ENCODE peak calls at places on chromosome 18, in five cellular contexts. S, T, G, C and P are unnamed samples.

GRCh38 chr18:36162981-36163380 is 24.3 kb upstream of the MOCOS start:
- DNase-seq in S (no peak), T (no peak), G (no peak), C (no peak), P (no peak)

GRCh38 chr18:59917422-59917821 is 17.6 kb downstream of the PMAIP1 start:
- DNase-seq in S (no peak), T (peak; percentile 71), G (no peak), C (no peak), P (no peak)

GRCh38 chr18:34942276-34942675 is 98.9 kb upstream of the MAPRE2 start:
- DNase-seq in S (no peak), T (no peak), G (no peak), C (no peak), P (no peak)

GRCh38 chr18:8705941-8706544 is 687 bp downstream of the MTCL1 start:
- DNase-seq in S (peak; percentile 53), T (no peak), G (no peak), C (no peak), P (peak; percentile 85)

GRCh38 chr18:44590976-44591375 is 89.7 kb upstream of the SETBP1 start:
- DNase-seq in S (no peak), T (no peak), G (no peak), C (no peak), P (no peak)

GRCh38 chr18:74897971-74898657 is 300.4 kb downstream of the ZNF407 start:
- DNase-seq in S (no peak), T (peak; percentile 30), G (no peak), C (no peak), P (no peak)

GRCh38 chr18:79607361-79607930 is 72.2 kb upstream of the CTDP1 start:
- DNase-seq in S (peak; percentile 38), T (no peak), G (peak; percentile 8), C (no peak), P (peak; percentile 62)

GRCh38 chr18:57776767-57777166 is 26.3 kb downstream of the ATP8B1 start:
- DNase-seq in S (no peak), T (no peak), G (no peak), C (no peak), P (no peak)

GRCh38 chr18:9740076-9740475 is 32.0 kb downstream of the RAB31 start:
- DNase-seq in S (no peak), T (peak; percentile 49), G (no peak), C (no peak), P (no peak)
- TF ChIP-seq CTCF in S (no peak), T (no peak), G (no peak), C (no peak), P (no peak)

DNA sequence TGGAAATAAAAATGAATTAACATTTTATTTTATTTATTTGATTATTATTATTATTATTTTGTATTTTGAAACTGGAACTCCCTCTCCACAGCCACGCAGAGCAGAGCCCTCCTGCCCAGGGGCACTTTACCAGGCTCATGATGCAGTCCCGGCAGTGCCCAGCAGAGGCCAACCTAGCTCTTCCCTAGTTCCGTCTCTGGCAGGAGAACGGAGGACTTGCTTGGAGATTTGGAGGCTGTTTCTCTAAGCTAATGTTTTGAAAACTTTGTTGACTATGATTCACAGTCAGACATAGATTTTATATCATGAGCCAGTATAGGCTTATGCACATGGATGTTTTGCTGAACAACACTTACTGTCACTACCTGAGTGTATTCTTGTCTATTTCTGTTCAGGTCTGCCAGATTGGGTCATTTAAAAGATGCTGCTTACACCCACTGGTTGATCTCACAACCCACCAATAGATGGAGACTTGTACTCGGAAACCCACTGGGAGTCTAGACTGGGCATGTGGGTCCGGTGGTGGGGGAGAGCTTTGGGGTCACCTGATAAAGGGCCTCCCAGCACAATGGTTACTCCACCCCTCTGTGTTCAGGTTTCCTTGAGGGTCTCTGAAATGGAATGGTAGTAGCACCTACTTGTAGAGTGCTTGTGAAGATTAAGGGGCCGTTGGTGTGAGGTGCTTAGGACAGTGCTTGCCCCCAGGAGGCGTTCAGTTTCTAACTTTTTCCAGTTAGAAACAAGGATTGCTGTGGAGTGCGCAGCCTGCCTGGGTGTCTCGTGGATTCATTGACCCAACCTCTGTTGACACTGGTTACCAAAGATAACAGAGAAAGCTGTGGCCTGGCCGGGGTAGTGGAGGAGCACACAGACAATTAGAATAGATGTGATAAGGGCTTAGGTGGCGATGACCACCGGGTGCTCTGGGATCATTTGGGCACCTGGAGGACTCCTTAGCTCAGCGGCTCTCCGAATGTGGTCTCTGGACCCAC is 177.3 kb downstream of the HAUS1 start:
- DNase-seq in S (peak; percentile 81), T (peak; percentile 70), G (no peak), C (peak; percentile 36), P (peak; percentile 86)
- TF ChIP-seq CTCF in S (peak; percentile 96), T (peak; percentile 96), G (peak; percentile 56), C (peak; percentile 68), P (peak; percentile 93)

DNA sequence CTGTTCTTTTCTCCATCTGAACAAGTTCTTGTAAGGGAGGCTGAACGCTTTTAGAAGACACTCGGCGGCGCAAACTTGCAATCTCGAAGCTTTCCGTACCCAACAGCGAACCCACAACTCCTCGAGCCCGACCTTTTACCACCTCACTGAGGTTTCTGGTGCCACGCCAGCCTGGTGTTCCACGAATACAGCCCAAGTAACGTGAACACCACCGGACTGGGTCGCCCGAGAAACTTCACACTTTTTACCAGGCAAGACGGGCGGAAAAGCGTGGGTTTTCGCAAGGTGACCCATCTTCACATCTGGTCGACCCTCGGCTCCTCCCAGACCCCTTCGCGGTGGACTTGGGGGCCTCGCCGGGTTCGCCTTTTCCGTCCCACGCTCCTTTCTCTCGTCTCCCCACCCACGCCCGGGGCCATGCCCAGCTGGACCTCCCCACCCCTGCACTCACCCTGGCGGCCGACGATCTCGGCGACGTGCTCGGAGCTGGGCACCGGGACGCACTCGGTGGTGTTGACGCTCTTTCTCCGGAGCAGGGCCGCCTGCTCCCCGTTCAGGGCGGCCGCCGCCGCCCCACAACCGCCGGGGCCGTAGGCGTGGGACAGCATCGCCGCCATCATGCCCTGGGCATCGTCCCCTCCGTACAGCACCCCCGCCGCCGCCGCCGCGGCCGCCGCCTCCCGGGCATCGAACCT is 1.2 kb downstream of the MEX3C start:
- DNase-seq in S (peak; percentile 66), T (no peak), G (peak; percentile 44), C (peak; percentile 51), P (peak; percentile 93)
- TF ChIP-seq CTCF in S (no peak), T (no peak), G (no peak), C (no peak), P (no peak)

DNA sequence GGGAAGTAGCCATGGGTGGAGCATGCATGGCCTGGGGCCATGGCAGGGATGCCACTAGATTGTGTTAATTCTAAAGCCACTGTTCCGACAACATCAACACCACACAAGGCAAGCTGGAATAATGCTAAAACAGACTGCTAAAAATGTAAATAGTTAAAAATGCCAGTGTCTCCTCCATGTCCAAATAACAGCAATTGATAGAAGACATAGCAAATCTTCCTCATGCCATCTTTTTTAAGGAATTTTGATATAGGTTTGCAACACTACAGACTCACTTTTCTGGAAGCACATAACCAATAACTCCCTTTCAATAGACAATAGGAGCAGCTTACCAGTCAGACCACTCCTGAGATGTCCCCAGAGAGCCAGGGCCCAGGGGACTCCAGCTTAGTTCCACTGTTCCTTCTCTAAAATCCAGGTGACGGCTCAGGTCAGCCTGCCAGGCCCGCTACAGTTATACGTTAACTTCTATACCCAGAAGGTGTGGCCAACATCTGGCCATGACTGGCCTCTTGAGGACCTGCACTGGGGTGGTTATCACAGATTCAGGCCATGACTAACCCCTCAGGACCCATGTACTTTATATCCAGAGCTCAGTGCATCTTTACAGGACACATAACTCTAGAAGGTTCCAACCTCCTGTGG is 20.3 kb downstream of the TUBB6 start:
- DNase-seq in S (no peak), T (no peak), G (no peak), C (no peak), P (no peak)
- TF ChIP-seq CTCF in S (no peak), T (no peak), G (no peak), C (no peak), P (no peak)

DNA sequence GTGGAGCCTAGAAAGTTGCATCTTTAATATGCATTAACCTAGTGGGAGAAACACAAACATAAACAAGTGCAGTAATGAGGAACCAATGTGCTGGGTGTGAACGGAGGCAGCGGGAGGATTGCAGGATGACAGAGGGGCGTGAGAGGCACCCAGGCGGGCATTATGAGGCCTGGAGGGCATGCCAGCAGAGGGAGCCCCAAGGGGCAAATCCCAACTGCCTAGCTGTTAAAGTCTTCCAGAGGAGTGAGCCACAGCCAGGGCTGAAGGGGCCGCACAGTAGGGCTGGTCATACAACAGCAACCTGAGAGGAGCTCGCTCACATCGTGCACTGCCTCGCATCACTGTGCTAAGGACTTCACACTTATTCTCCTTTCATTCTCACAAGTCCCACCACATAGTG is 13.3 kb upstream of the PRELID3A start:
- DNase-seq in S (no peak), T (no peak), G (no peak), C (no peak), P (peak; percentile 66)
- TF ChIP-seq CTCF in S (peak; percentile 10), T (peak; percentile 60), G (no peak), C (no peak), P (peak; percentile 25)

DNA sequence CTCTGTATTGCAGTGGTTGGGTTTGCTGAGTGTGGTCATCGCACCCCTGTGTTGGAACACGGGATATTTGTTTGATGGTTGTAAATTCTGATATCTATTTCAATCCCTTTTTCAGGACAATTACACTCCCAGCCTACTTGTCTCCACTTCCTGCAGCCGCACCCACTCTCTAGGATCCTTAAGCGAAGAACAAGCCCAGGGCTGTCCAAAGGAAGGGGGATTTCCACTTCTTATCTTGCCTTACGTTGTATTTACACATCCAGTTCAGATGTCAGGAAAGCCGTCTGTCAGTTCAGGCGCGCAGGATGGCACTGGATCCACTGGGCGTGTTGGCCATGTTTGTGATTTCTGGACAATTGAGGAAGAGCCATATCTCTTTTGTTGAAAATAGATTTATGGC is 834.5 kb upstream of the SALL3 start:
- DNase-seq in S (no peak), T (no peak), G (no peak), C (no peak), P (no peak)
- TF ChIP-seq CTCF in S (no peak), T (no peak), G (no peak), C (no peak), P (no peak)

DNA sequence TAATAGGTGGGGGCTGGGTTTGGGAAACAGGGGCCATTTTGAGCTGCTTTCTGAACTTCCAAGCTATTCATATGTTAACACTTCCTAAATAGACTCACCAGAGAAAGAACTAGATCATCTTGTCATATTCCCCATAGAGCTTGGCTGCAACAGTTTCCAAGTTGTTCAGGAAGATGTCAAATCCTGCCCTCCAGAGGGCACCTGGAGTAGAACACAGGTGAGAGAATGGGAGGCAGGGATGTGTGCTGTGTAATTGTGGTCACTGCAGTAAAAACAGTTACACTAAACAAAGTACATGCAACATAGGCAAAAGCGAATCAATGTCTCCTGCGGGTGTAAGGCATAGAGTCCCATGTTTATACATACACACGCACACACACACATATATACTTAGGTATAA is 34.5 kb upstream of the LRRC30 start:
- DNase-seq in S (no peak), T (no peak), G (no peak), C (no peak), P (no peak)
- TF ChIP-seq CTCF in S (no peak), T (peak; percentile 46), G (no peak), C (no peak), P (no peak)

GRCh38 chr18:2293109-2293839 is 278.0 kb downstream of the METTL4 start:
- DNase-seq in S (no peak), T (peak; percentile 39), G (peak; percentile 11), C (no peak), P (no peak)
- TF ChIP-seq CTCF in S (no peak), T (no peak), G (no peak), C (no peak), P (no peak)

GRCh38 chr18:53147472-53147871 is 807.5 kb downstream of the DCC start:
- DNase-seq in S (no peak), T (no peak), G (no peak), C (no peak), P (no peak)
- TF ChIP-seq CTCF in S (no peak), T (no peak), G (no peak), C (no peak), P (no peak)